ENCODE peak calls at places on chromosomes 5 and 9, in four cellular contexts. One of them, this sample, is unnamed.

GRCh38 chr5:88758584-88758983 is 124.4 kb downstream of the MEF2C start:
- DNase-seq in AG10803: no peak
- DNase-seq in Caco-2: no peak
- DNase-seq in uterus: no peak
- DNase-seq in this sample: no peak

GRCh38 chr9:114075602-114076001 is 2.5 kb downstream of the AMBP start:
- DNase-seq in uterus: no peak
- DNase-seq in Caco-2: no peak
- DNase-seq in AG10803: no peak
- DNase-seq in this sample: no peak

GRCh38 chr5:171710451-171711024 is 75.1 kb upstream of the SMIM23 start:
- DNase-seq in Caco-2: no peak
- DNase-seq in AG10803: no peak
- DNase-seq in uterus: no peak
- DNase-seq in this sample: no peak

GRCh38 chr9:98607787-98608186 is 100.9 kb downstream of the GABBR2 start:
- DNase-seq in AG10803: peak; percentile 69
- DNase-seq in uterus: no peak
- DNase-seq in Caco-2: no peak
- DNase-seq in this sample: peak; percentile 35

GRCh38 chr5:146755781-146756180 is 122.8 kb downstream of the PPP2R2B start:
- DNase-seq in uterus: no peak
- DNase-seq in AG10803: no peak
- DNase-seq in Caco-2: no peak
- DNase-seq in this sample: no peak

GRCh38 chr9:114317665-114318357 is 5.1 kb upstream of the ORM1 start:
- DNase-seq in uterus: peak; percentile 3
- DNase-seq in AG10803: peak; percentile 94
- DNase-seq in Caco-2: no peak
- DNase-seq in this sample: no peak

GRCh38 chr5:109936996-109937395 is 247.3 kb downstream of the MAN2A1 start:
- DNase-seq in AG10803: no peak
- DNase-seq in uterus: no peak
- DNase-seq in Caco-2: no peak
- DNase-seq in this sample: no peak

GRCh38 chr9:21943464-21943863 is 50.7 kb downstream of the CDKN2A start:
- DNase-seq in AG10803: no peak
- DNase-seq in uterus: no peak
- DNase-seq in Caco-2: no peak
- DNase-seq in this sample: no peak

GRCh38 chr5:119037496-119038215 is 33.2 kb upstream of the DMXL1 start:
- DNase-seq in Caco-2: no peak
- DNase-seq in AG10803: peak; percentile 20
- DNase-seq in uterus: no peak
- DNase-seq in this sample: no peak

GRCh38 chr9:111943746-111944145 is 47.1 kb downstream of the UGCG start:
- DNase-seq in AG10803: no peak
- DNase-seq in Caco-2: no peak
- DNase-seq in uterus: no peak
- DNase-seq in this sample: no peak

GRCh38 chr5:156912869-156913268 is 50.2 kb downstream of the TIMD4 start:
- DNase-seq in AG10803: no peak
- DNase-seq in uterus: no peak
- DNase-seq in Caco-2: no peak
- DNase-seq in this sample: no peak

GRCh38 chr5:156918311-156918845 is 44.6 kb downstream of the TIMD4 start:
- DNase-seq in AG10803: no peak
- DNase-seq in uterus: no peak
- DNase-seq in Caco-2: no peak
- DNase-seq in this sample: no peak

GRCh38 chr5:156913719-156914370 is 49.2 kb downstream of the TIMD4 start:
- DNase-seq in uterus: no peak
- DNase-seq in Caco-2: no peak
- DNase-seq in AG10803: no peak
- DNase-seq in this sample: no peak

GRCh38 chr5:156914371-156914737 is 48.7 kb downstream of the TIMD4 start:
- DNase-seq in AG10803: no peak
- DNase-seq in uterus: no peak
- DNase-seq in Caco-2: no peak
- DNase-seq in this sample: no peak

DNA sequence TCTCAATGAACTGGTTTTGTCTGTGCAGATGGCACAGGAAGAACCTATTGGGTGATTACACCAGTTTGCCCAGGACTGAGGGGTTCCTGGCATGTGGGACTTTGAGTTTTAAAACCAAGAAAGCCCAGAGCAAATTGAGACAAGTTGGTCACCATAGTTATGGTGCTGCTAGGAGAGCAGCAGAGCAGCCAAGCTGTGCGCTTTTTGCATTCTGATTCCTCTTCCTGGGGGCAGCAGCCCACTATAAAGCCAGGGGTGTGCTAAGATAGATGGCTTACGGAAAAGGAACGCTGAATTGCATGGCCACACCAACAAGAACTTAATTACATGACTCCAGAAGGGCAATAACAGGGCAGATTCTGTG is 49.7 kb downstream of the TIMD4 start:
- DNase-seq in AG10803: no peak
- DNase-seq in uterus: no peak
- DNase-seq in Caco-2: no peak
- DNase-seq in this sample: no peak
- H3K4me3 ChIP-seq in AG10803: no peak overlapping the region
- H3K4me3 ChIP-seq in uterus: no peak overlapping the region
- H3K4me3 ChIP-seq in Caco-2: no peak overlapping the region
- H3K4me3 ChIP-seq in this sample: no peak overlapping the region

DNA sequence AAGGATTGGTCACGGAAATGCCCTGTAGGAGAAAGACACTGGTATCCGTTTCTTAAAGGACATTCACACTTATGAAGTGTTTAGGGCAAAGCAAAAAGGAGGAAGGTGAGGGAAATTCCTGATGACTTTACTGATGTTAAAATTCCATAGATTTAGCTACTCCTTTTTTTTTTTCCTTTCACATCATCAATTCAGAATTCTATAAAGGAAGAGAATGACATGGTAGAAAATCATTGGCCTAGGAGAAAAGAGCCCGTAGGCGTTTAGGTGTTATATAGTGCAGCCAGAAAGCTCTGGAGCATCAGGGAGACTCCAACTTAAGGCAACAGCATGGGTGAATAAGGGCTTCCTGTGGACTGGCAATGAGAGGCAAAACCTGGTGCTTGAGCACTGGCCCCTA is at the start of gene TSLP:
- DNase-seq in uterus: no peak
- DNase-seq in Caco-2: no peak
- DNase-seq in AG10803: no peak
- DNase-seq in this sample: no peak
- H3K4me3 ChIP-seq in uterus: no peak within 1 kb of the TSS
- H3K4me3 ChIP-seq in Caco-2: no peak within 1 kb of the TSS
- H3K4me3 ChIP-seq in AG10803: peak within 1 kb of the TSS; percentile 32
- H3K4me3 ChIP-seq in this sample: peak within 1 kb of the TSS; percentile 43

GRCh38 chr9:130027533-130028370 is 15.2 kb downstream of the FNBP1 start:
- DNase-seq in AG10803: no peak
- DNase-seq in uterus: no peak
- DNase-seq in Caco-2: no peak
- DNase-seq in this sample: no peak

GRCh38 chr9:130028493-130029222 is 14.3 kb downstream of the FNBP1 start:
- DNase-seq in AG10803: no peak
- DNase-seq in uterus: no peak
- DNase-seq in Caco-2: no peak
- DNase-seq in this sample: no peak

GRCh38 chr9:130029591-130029990 is 13.4 kb downstream of the FNBP1 start:
- DNase-seq in uterus: no peak
- DNase-seq in Caco-2: no peak
- DNase-seq in AG10803: no peak
- DNase-seq in this sample: no peak

GRCh38 chr9:130029223-130029583 is 13.8 kb downstream of the FNBP1 start:
- DNase-seq in Caco-2: no peak
- DNase-seq in uterus: no peak
- DNase-seq in AG10803: no peak
- DNase-seq in this sample: no peak

GRCh38 chr9:130030821-130031481 is 12.0 kb downstream of the FNBP1 start:
- DNase-seq in Caco-2: no peak
- DNase-seq in uterus: no peak
- DNase-seq in AG10803: no peak
- DNase-seq in this sample: no peak
- H3K4me3 ChIP-seq in Caco-2: no peak overlapping the region
- H3K4me3 ChIP-seq in uterus: no peak overlapping the region
- H3K4me3 ChIP-seq in AG10803: no peak overlapping the region
- H3K4me3 ChIP-seq in this sample: no peak overlapping the region

GRCh38 chr9:133131506-133131905 is 10.5 kb upstream of the RALGDS start:
- DNase-seq in uterus: no peak
- DNase-seq in Caco-2: no peak
- DNase-seq in AG10803: no peak
- DNase-seq in this sample: no peak
- H3K4me3 ChIP-seq in uterus: no peak overlapping the region
- H3K4me3 ChIP-seq in Caco-2: no peak overlapping the region
- H3K4me3 ChIP-seq in AG10803: no peak overlapping the region
- H3K4me3 ChIP-seq in this sample: no peak overlapping the region